ENCODE peak calls at places on chromosomes 7 and 10, in four cellular contexts. One of them, this sample, is unnamed.

GRCh38 chr7:131173148-131173890 is 154.4 kb upstream of the MKLN1 start:
- DNase-seq in naive thymus-derived CD4-positive, alpha-beta T cell: no peak
- DNase-seq in A549: peak
- DNase-seq in body of pancreas: no peak
- DNase-seq in this sample: no peak

GRCh38 chr10:50545846-50546245 is 77.9 kb downstream of the SGMS1 start:
- DNase-seq in naive thymus-derived CD4-positive, alpha-beta T cell: no peak
- DNase-seq in A549: no peak
- DNase-seq in body of pancreas: no peak
- DNase-seq in this sample: no peak

GRCh38 chr10:128263891-128264688 is 137.9 kb upstream of the MKI67 start:
- DNase-seq in naive thymus-derived CD4-positive, alpha-beta T cell: no peak
- DNase-seq in A549: peak
- DNase-seq in body of pancreas: peak
- DNase-seq in this sample: peak

GRCh38 chr10:96417432-96417831 is 58.6 kb upstream of the OPALIN start:
- DNase-seq in naive thymus-derived CD4-positive, alpha-beta T cell: no peak
- DNase-seq in A549: no peak
- DNase-seq in body of pancreas: no peak
- DNase-seq in this sample: peak

GRCh38 chr7:47488205-47488968 is 93.5 kb downstream of the TNS3 start:
- DNase-seq in naive thymus-derived CD4-positive, alpha-beta T cell: no peak
- DNase-seq in A549: no peak
- DNase-seq in body of pancreas: no peak
- DNase-seq in this sample: no peak

GRCh38 chr7:12431886-12432285 is 28.2 kb upstream of the VWDE start:
- DNase-seq in naive thymus-derived CD4-positive, alpha-beta T cell: no peak
- DNase-seq in A549: no peak
- DNase-seq in body of pancreas: peak
- DNase-seq in this sample: no peak

GRCh38 chr10:106894675-106895074 is 269.8 kb downstream of the SORCS1 start:
- DNase-seq in naive thymus-derived CD4-positive, alpha-beta T cell: no peak
- DNase-seq in A549: no peak
- DNase-seq in body of pancreas: no peak
- DNase-seq in this sample: no peak

GRCh38 chr7:151310578-151310977 is 31.0 kb upstream of the NUB1 start:
- DNase-seq in naive thymus-derived CD4-positive, alpha-beta T cell: no peak
- DNase-seq in A549: peak
- DNase-seq in body of pancreas: no peak
- DNase-seq in this sample: no peak

GRCh38 chr10:48414778-48415177 is 108.3 kb downstream of the MAPK8 start:
- DNase-seq in naive thymus-derived CD4-positive, alpha-beta T cell: no peak
- DNase-seq in A549: no peak
- DNase-seq in body of pancreas: no peak
- DNase-seq in this sample: no peak

GRCh38 chr7:108452707-108453106 is 3.5 kb downstream of the NRCAM start:
- DNase-seq in naive thymus-derived CD4-positive, alpha-beta T cell: no peak
- DNase-seq in A549: peak
- DNase-seq in body of pancreas: no peak
- DNase-seq in this sample: peak

DNA sequence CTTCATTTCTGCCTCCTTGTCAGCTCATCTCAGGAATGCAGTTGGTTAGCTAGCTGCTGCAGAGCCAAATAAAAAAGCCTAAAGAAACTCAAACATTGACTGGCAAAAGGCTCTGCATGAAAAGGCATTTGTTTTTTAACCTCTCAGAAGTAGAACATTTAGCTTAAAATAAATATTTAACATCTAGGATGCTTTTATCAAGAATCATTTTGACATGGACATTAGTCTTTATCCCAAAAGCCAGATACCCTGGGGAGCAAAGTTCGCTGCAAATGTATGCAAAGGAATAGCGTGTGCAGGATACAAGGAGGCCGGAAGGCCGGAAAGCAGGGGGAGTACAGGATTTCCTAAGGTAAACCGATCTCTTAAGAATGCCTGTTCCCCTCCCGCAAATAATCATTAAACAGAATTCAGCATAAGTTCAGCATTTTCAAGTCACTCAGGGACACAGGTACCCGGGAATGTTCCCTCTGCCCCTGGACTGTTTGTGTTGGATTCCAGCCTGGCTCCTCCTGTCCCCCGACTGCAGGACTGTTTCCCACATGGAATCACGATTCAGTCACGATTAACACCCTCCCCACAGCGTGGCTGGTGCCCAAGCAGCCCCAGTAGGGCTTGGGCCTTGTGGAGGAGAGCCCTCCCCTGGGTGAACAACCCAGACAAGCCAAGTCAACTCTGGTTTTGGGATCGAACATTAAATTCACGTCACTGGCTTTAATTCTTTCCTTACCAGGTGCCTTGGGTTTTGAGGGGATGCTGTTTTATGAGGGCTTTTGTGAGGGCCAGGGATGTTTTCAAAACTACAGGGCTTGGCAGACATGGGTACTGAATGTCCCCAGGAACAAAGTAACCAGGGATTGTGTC is 97.8 kb downstream of the HIPK2 start:
- DNase-seq in naive thymus-derived CD4-positive, alpha-beta T cell: no peak
- DNase-seq in A549: peak
- DNase-seq in body of pancreas: peak
- DNase-seq in this sample: no peak
- H3K4me3 ChIP-seq in naive thymus-derived CD4-positive, alpha-beta T cell: no peak
- H3K4me3 ChIP-seq in A549: no peak
- H3K4me3 ChIP-seq in body of pancreas: no peak
- H3K4me3 ChIP-seq in this sample: no peak

DNA sequence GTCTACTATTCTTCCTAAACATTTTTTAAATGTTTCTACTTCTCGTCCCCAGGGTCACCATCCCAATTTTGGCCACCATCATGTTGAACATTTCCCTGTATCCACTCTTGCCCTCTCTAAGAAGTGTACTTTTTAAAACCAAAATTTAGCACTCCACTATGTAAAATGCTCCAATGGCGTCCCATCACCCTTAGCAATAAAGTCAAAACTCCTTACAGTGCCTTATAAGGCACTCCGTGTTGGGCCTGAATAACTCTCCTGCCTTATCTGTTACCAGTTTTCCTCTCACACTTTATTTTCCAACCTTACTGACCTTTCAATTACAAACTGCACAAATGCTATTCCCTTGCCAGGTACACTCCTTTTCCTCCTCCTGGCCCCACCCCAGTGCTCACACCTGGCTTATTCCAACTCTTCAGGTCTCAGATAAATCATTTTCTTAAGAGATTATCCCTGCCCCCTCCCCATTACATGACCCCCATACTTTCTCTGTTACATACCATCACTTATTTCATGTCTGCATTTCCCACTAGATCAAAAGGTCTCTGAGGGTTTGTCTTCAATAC is 1.3 kb downstream of the TMEM168 start:
- DNase-seq in naive thymus-derived CD4-positive, alpha-beta T cell: no peak
- DNase-seq in A549: no peak
- DNase-seq in body of pancreas: no peak
- DNase-seq in this sample: no peak
- H3K4me3 ChIP-seq in naive thymus-derived CD4-positive, alpha-beta T cell: peak
- H3K4me3 ChIP-seq in A549: peak
- H3K4me3 ChIP-seq in body of pancreas: no peak
- H3K4me3 ChIP-seq in this sample: peak

GRCh38 chr7:20797174-20798080 is 10.7 kb upstream of the SP8 start:
- DNase-seq in naive thymus-derived CD4-positive, alpha-beta T cell: no peak
- DNase-seq in A549: peak
- DNase-seq in body of pancreas: no peak
- DNase-seq in this sample: peak

GRCh38 chr7:20795881-20796280 is 9.2 kb upstream of the SP8 start:
- DNase-seq in naive thymus-derived CD4-positive, alpha-beta T cell: no peak
- DNase-seq in A549: no peak
- DNase-seq in body of pancreas: no peak
- DNase-seq in this sample: no peak

GRCh38 chr7:20798081-20798693 is 11.5 kb upstream of the SP8 start:
- DNase-seq in naive thymus-derived CD4-positive, alpha-beta T cell: no peak
- DNase-seq in A549: peak
- DNase-seq in body of pancreas: peak
- DNase-seq in this sample: peak

GRCh38 chr7:20795361-20795760 is 8.7 kb upstream of the SP8 start:
- DNase-seq in naive thymus-derived CD4-positive, alpha-beta T cell: no peak
- DNase-seq in A549: no peak
- DNase-seq in body of pancreas: no peak
- DNase-seq in this sample: no peak

DNA sequence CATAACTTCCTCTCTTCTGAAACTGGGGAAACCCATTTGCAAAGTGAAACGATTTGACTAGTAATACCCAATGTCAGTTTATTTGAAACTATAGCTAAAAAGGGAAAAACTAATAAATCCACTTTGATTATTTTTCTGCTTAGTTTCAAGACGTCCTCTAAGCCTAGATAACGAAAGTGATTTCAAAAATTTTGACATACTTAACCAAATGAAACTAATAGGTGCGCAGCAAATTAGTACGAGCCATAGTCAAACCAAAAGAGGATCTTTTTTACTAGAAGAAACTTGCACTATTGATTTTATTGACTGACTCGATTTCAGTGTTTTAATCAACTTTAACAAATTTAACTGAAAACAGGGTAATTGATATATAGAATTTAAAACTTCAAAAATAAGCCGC is 9.9 kb upstream of the SP8 start:
- DNase-seq in naive thymus-derived CD4-positive, alpha-beta T cell: no peak
- DNase-seq in A549: no peak
- DNase-seq in body of pancreas: no peak
- DNase-seq in this sample: no peak
- H3K4me3 ChIP-seq in naive thymus-derived CD4-positive, alpha-beta T cell: no peak
- H3K4me3 ChIP-seq in A549: no peak
- H3K4me3 ChIP-seq in body of pancreas: no peak
- H3K4me3 ChIP-seq in this sample: no peak

DNA sequence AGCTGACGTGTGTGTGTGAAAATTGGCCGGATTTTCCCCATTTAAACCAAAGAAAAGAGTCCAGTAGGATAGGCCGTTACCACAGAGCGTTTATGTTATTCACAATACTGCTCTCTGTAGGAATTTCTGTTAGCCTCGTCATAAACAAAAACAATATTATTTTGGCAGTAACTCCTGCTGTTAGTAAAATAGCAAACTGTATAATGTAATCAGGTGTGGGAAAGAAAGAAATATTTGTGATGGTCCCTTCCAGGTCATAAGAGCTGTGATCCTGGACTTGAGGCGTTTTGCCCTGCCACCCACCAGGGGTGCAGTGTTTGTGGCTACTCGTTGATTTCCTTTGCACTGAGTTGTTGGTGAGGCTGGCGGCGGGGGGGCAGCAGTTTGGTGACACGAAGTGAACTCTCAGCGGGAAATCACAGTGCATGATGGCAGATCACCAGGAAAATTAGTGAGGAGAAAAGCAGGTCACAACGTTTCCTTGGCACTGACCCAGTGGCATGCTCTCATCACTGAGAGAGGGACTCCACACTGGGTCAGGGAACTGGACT is 2.8 kb downstream of the EEPD1 start:
- DNase-seq in naive thymus-derived CD4-positive, alpha-beta T cell: no peak
- DNase-seq in A549: no peak
- DNase-seq in body of pancreas: peak
- DNase-seq in this sample: no peak
- H3K4me3 ChIP-seq in naive thymus-derived CD4-positive, alpha-beta T cell: no peak
- H3K4me3 ChIP-seq in A549: peak
- H3K4me3 ChIP-seq in body of pancreas: no peak
- H3K4me3 ChIP-seq in this sample: no peak

DNA sequence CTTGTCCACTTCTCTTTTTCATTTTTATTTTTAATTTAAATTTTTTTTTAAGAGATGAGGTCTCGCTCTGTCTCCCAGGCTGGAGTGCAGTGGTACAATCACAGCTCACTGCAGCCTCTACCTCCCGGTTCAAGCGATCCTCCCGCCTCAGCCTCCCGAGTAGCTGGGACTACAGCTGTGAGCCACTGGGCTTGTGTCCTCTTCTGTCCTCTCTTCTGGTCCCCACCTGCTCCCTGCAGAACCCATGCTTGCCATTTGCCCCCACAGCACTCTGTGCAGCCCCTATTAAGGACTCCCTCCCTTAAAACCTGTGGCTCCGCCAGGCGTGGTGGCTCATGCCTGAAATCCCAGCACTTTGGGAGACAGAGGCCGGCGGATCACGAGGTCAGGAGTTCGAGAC is 9.1 kb upstream of the FZD9 start:
- DNase-seq in naive thymus-derived CD4-positive, alpha-beta T cell: no peak
- DNase-seq in A549: no peak
- DNase-seq in body of pancreas: no peak
- DNase-seq in this sample: no peak
- H3K4me3 ChIP-seq in naive thymus-derived CD4-positive, alpha-beta T cell: no peak
- H3K4me3 ChIP-seq in A549: no peak
- H3K4me3 ChIP-seq in body of pancreas: no peak
- H3K4me3 ChIP-seq in this sample: no peak